ENCODE peak calls at places on chromosomes 5 and 9, in five cellular contexts. Z is central memory CD4-positive, alpha-beta T cell; F is activated T-cell treated with anti-CD3 and anti-CD28 coated beads, Interleukin-2, amount 50 U/mL, for 1 hour; G is activated CD4-positive, alpha-beta T cell treated with anti-CD3 and anti-CD28 coated beads, Interleukin-2, amount 10 ng/mL, durations not matched to agents 7 days and 5 days; U is A549. A is an unnamed sample.
A peak's percentile ranks its signal among the peaks of the same experiment; 100 is the strongest.

GRCh38 chr5:124872615-124873014 is 126.2 kb upstream of the ZNF608 start:
- DNase-seq in Z (no peak), F (no peak), G (no peak), U (no peak), A (no peak)

GRCh38 chr5:150510460-150511263 is 2.7 kb downstream of the NDST1 start:
- DNase-seq in Z (no peak), F (no peak), G (no peak), U (peak; percentile 31), A (no peak)

GRCh38 chr5:133406208-133406607 is 206.1 kb downstream of the FSTL4 start:
- DNase-seq in Z (no peak), F (no peak), G (no peak), U (no peak), A (no peak)

GRCh38 chr5:153965102-153965645 is 73.5 kb downstream of the FAM114A2 start:
- DNase-seq in Z (no peak), F (no peak), G (peak; percentile 59), U (peak; percentile 59), A (peak; percentile 75)

GRCh38 chr5:150676578-150676977 is 15.5 kb downstream of the MYOZ3 start:
- DNase-seq in Z (no peak), F (no peak), G (no peak), U (no peak), A (no peak)

GRCh38 chr9:85943757-85944430 is 2.9 kb downstream of the NAA35 start:
- DNase-seq in Z (no peak), F (no peak), G (no peak), U (no peak), A (no peak)

GRCh38 chr5:139078345-139078744 is 119.8 kb downstream of the SIL1 start:
- DNase-seq in Z (no peak), F (no peak), G (no peak), U (no peak), A (no peak)

GRCh38 chr5:73448451-73449136 is at the start of gene FOXD1:
- DNase-seq in Z (no peak), F (peak; percentile 53), G (peak; percentile 15), U (peak; percentile 95), A (peak; percentile 66)

GRCh38 chr9:132485454-132485853 is 75.4 kb downstream of the CFAP77 start:
- DNase-seq in Z (no peak), F (no peak), G (no peak), U (no peak), A (no peak)